ENCODE peak calls at places on chromosomes 16 and 17, in seven cellular contexts. D is psoas muscle, E is OCI-LY7, H is breast epithelium, B is cardiac muscle cell, C is fibroblast of the aortic adventitia, O is IMR-90. Z is an unnamed sample.

GRCh38 chr17:71613996-71614395 is 506.8 kb upstream of the SOX9 start:
- DNase-seq in D (no peak), E (no peak), H (no peak), B (no peak), C (no peak), O (no peak), Z (no peak)

GRCh38 chr16:68062910-68063393 is 22.2 kb upstream of the NFATC3 start:
- DNase-seq in D (no peak), E (no peak), H (no peak), B (no peak), C (no peak), O (no peak), Z (no peak)

GRCh38 chr16:87446479-87446878 is 46.3 kb downstream of the ZCCHC14 start:
- DNase-seq in D (no peak), E (no peak), H (no peak), B (no peak), C (no peak), O (no peak), Z (no peak)

GRCh38 chr16:8572919-8573724 is 17.2 kb downstream of the TMEM114 start:
- DNase-seq in D (no peak), E (peak), H (no peak), B (peak), C (peak), O (peak), Z (no peak)

GRCh38 chr17:8455660-8456059 is 20.0 kb downstream of the NDEL1 start:
- DNase-seq in D (no peak), E (no peak), H (no peak), B (no peak), C (no peak), O (no peak), Z (no peak)

GRCh38 chr17:80116276-80116922 is 15.0 kb downstream of the GAA start:
- DNase-seq in D (no peak), E (no peak), H (no peak), B (no peak), C (no peak), O (peak), Z (no peak)

GRCh38 chr17:18961634-18962493 is 9.9 kb downstream of the SLC5A10 start:
- DNase-seq in D (no peak), E (no peak), H (no peak), B (no peak), C (no peak), O (peak), Z (no peak)

GRCh38 chr17:35540589-35541404 is 3.3 kb upstream of the SLFN12L start:
- DNase-seq in D (peak), E (peak), H (no peak), B (peak), C (peak), O (peak), Z (no peak)

GRCh38 chr16:67663151-67663876 is 2.6 kb downstream of the PARD6A start:
- DNase-seq in D (no peak), E (peak), H (no peak), B (peak), C (no peak), O (no peak), Z (no peak)

GRCh38 chr16:86576591-86577313 is 1.6 kb upstream of the FOXL1 start:
- DNase-seq in D (no peak), E (no peak), H (no peak), B (no peak), C (no peak), O (no peak), Z (no peak)

GRCh38 chr16:81366316-81366932 is 51.7 kb downstream of the GAN start:
- DNase-seq in D (no peak), E (peak), H (no peak), B (peak), C (peak), O (peak), Z (no peak)

GRCh38 chr16:4477966-4478365 is 1.8 kb downstream of the HMOX2 start:
- DNase-seq in D (no peak), E (peak), H (no peak), B (peak), C (peak), O (peak), Z (no peak)

GRCh38 chr16:85048921-85049562 is 21.4 kb downstream of the KIAA0513 start:
- DNase-seq in D (peak), E (no peak), H (no peak), B (no peak), C (no peak), O (no peak), Z (no peak)

GRCh38 chr16:87457051-87457611 is 35.7 kb downstream of the ZCCHC14 start:
- DNase-seq in D (no peak), E (no peak), H (no peak), B (peak), C (peak), O (peak), Z (no peak)

GRCh38 chr16:80122155-80122554 is 418.6 kb upstream of the DYNLRB2 start:
- DNase-seq in D (peak), E (no peak), H (no peak), B (peak), C (peak), O (no peak), Z (no peak)

DNA sequence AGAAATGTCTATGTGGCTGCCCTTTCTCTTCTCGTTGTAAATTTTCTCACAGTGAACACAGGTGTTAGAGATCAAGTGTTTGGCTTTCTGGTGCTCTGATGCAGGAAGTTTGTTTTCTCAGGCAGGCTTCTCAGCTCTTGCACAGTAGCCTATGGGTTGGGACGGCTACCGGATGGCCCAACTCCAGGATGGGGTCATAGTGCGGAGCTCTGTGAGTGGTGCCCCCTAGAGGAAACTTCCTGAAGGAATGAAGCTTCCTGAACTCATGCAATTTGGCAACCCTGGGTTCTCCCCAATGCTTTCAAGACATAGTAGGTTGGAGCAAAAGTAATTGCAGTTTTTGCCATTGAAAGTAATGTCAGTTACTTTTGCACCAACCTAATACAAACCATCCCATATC is 407.5 kb upstream of the HSBP1 start:
- DNase-seq in D (no peak), E (no peak), H (no peak), B (peak), C (no peak), O (no peak), Z (no peak)
- TF ChIP-seq CTCF in D (no peak), E (peak), H (no peak), B (peak), C (no peak), O (no peak), Z (peak)

DNA sequence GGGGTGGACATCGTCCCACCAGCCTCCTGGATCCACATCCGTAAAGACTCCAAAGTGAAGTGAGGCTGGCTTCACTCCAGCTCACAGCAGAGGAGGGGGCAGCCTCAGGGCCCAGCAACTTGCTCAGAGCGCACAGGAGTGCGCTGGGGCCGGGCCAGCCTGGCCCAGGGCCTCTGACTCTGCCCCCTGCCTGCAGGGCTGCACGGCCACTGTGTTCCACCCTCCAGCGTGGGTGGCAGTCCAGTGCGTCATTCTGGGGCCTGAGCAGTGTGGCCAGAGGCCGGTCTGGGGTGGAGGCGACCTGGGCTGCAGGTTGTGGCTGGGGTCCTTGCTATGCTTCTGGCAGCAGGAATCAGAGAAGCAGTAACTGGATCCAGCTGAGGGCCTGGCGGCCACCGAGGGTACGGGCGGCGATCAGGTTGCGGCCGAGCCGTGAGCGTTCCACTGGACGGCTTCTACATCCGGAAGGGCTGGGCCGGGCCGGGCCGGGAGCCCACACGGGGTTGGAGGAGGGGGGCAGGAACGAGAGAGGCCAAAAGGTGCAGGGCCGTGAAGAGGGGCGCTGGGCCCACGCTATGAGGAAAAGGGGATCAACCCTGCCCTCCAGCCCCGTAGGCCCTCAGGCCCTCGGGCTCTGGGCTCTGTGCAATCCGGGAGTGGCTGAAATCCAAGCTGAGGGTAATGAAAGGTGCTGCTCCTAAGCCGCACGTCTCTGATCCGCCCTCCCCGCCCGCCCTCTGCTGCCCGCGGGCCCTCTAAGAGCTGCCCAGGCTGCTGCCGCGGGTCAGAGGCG is at the start of gene FSCN2:
- DNase-seq in D (no peak), E (no peak), H (no peak), B (peak), C (no peak), O (no peak), Z (no peak)
- TF ChIP-seq CTCF in D (no peak), E (no peak), H (no peak), B (peak), C (peak), O (peak), Z (no peak)

DNA sequence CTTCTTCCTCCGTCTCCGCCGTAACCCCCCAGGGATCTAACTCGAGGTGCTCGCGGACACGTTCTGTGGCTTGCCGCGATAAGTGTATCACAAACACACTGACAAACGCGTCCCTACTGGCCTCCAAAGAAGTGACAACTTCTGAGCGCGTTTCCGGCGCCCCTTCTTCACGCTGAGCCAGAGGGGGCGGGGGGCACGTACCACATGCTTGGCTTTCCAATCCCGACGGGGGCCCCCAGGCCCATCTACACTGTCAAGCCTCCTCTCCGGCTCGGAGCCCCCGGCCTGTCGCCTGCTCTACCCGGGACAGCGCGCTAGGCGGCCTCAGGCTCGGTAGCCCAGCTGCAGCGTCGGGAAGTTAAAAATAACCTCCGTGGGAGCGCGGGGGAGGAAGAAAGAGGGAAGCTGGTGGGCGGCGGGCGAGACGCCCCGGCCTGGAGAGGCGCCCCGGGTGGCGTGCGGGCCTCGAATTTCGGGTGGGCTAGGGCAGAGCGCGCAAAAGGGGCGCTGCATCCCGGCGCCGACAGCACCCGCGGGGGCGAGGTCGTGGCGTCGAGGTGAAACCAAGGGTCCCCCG is 676 bp upstream of the SPHK1 start:
- DNase-seq in D (peak), E (peak), H (no peak), B (peak), C (peak), O (peak), Z (peak)
- TF ChIP-seq CTCF in D (peak), E (peak), H (peak), B (peak), C (peak), O (peak), Z (peak)

GRCh38 chr17:4782652-4783051 is 3.5 kb downstream of the VMO1 start:
- DNase-seq in D (no peak), E (no peak), H (no peak), B (no peak), C (no peak), O (no peak), Z (no peak)
- TF ChIP-seq CTCF in D (no peak), E (no peak), H (no peak), B (no peak), C (no peak), O (no peak), Z (no peak)

Z was measured in progenitor cell of endocrine pancreas.